ENCODE peak calls at places on chromosomes 3 and 15, in seven cellular contexts. One of them, this sample, is unnamed.

GRCh38 chr3:131716007-131716406 is 213.2 kb upstream of the MRPL3 start:
- DNase-seq in neuronal stem cell: no peak
- DNase-seq in H9: no peak
- DNase-seq in IMR-90: no peak
- DNase-seq in mesenchymal stem cell: no peak
- DNase-seq in H1: no peak
- DNase-seq in trophoblast cell: no peak
- DNase-seq in this sample: peak; percentile 89

GRCh38 chr3:115401891-115402501 is 221.3 kb upstream of the GAP43 start:
- DNase-seq in neuronal stem cell: no peak
- DNase-seq in H9: no peak
- DNase-seq in IMR-90: peak; percentile 86
- DNase-seq in mesenchymal stem cell: peak; percentile 6
- DNase-seq in H1: no peak
- DNase-seq in trophoblast cell: no peak
- DNase-seq in this sample: no peak

GRCh38 chr3:125129512-125129962 is 73.7 kb upstream of the HEG1 start:
- DNase-seq in neuronal stem cell: no peak
- DNase-seq in H9: no peak
- DNase-seq in IMR-90: peak; percentile 99
- DNase-seq in mesenchymal stem cell: peak; percentile 99
- DNase-seq in H1: no peak
- DNase-seq in trophoblast cell: peak; percentile 92
- DNase-seq in this sample: no peak

GRCh38 chr3:53158700-53159414 is 2.2 kb upstream of the PRKCD start:
- DNase-seq in neuronal stem cell: no peak
- DNase-seq in H9: no peak
- DNase-seq in IMR-90: no peak
- DNase-seq in mesenchymal stem cell: no peak
- DNase-seq in H1: no peak
- DNase-seq in trophoblast cell: no peak
- DNase-seq in this sample: no peak

GRCh38 chr3:17258823-17259436 is 374.2 kb downstream of the PLCL2 start:
- DNase-seq in neuronal stem cell: peak; percentile 12
- DNase-seq in H9: no peak
- DNase-seq in IMR-90: peak; percentile 39
- DNase-seq in mesenchymal stem cell: peak; percentile 49
- DNase-seq in H1: no peak
- DNase-seq in trophoblast cell: peak; percentile 79
- DNase-seq in this sample: peak; percentile 27

GRCh38 chr3:72836923-72837322 is 11.3 kb downstream of the SHQ1 start:
- DNase-seq in neuronal stem cell: no peak
- DNase-seq in H9: no peak
- DNase-seq in IMR-90: no peak
- DNase-seq in mesenchymal stem cell: no peak
- DNase-seq in H1: no peak
- DNase-seq in trophoblast cell: no peak
- DNase-seq in this sample: no peak

GRCh38 chr15:92962914-92963313 is 62.8 kb downstream of the CHD2 start:
- DNase-seq in neuronal stem cell: no peak
- DNase-seq in H9: no peak
- DNase-seq in IMR-90: no peak
- DNase-seq in mesenchymal stem cell: no peak
- DNase-seq in H1: no peak
- DNase-seq in trophoblast cell: no peak
- DNase-seq in this sample: no peak

GRCh38 chr3:18396428-18396827 is 28.7 kb downstream of the SATB1 start:
- DNase-seq in neuronal stem cell: no peak
- DNase-seq in H9: no peak
- DNase-seq in IMR-90: no peak
- DNase-seq in mesenchymal stem cell: no peak
- DNase-seq in H1: no peak
- DNase-seq in trophoblast cell: no peak
- DNase-seq in this sample: no peak

GRCh38 chr15:40069178-40070165 is 30.5 kb upstream of the SRP14 start:
- DNase-seq in neuronal stem cell: no peak
- DNase-seq in H9: peak; percentile 71
- DNase-seq in IMR-90: no peak
- DNase-seq in mesenchymal stem cell: no peak
- DNase-seq in H1: no peak
- DNase-seq in trophoblast cell: no peak
- DNase-seq in this sample: peak; percentile 77

GRCh38 chr15:96578393-96578792 is 247.9 kb downstream of the NR2F2 start:
- DNase-seq in neuronal stem cell: no peak
- DNase-seq in H9: no peak
- DNase-seq in IMR-90: no peak
- DNase-seq in mesenchymal stem cell: no peak
- DNase-seq in H1: no peak
- DNase-seq in trophoblast cell: no peak
- DNase-seq in this sample: no peak

GRCh38 chr15:73956276-73957086 is 30.2 kb downstream of the LOXL1 start:
- DNase-seq in neuronal stem cell: no peak
- DNase-seq in H9: no peak
- DNase-seq in IMR-90: peak; percentile 92
- DNase-seq in mesenchymal stem cell: peak; percentile 78
- DNase-seq in H1: no peak
- DNase-seq in trophoblast cell: no peak
- DNase-seq in this sample: no peak

GRCh38 chr3:157082305-157082981 is 77.5 kb downstream of the CCNL1 start:
- DNase-seq in neuronal stem cell: no peak
- DNase-seq in H9: no peak
- DNase-seq in IMR-90: peak; percentile 88
- DNase-seq in mesenchymal stem cell: peak; percentile 80
- DNase-seq in H1: no peak
- DNase-seq in trophoblast cell: peak; percentile 26
- DNase-seq in this sample: no peak

GRCh38 chr3:188646592-188646991 is 492.6 kb downstream of the LPP start:
- DNase-seq in neuronal stem cell: no peak
- DNase-seq in H9: no peak
- DNase-seq in IMR-90: peak; percentile 26
- DNase-seq in mesenchymal stem cell: peak; percentile 59
- DNase-seq in H1: no peak
- DNase-seq in trophoblast cell: peak; percentile 28
- DNase-seq in this sample: no peak

GRCh38 chr15:31236184-31237041 is 90.2 kb upstream of the KLF13 start:
- DNase-seq in neuronal stem cell: no peak
- DNase-seq in H9: no peak
- DNase-seq in IMR-90: peak; percentile 94
- DNase-seq in mesenchymal stem cell: peak; percentile 94
- DNase-seq in H1: no peak
- DNase-seq in trophoblast cell: peak; percentile 72
- DNase-seq in this sample: peak; percentile 59

GRCh38 chr15:43225201-43225949 is 4.6 kb upstream of the EPB42 start:
- DNase-seq in neuronal stem cell: peak; percentile 37
- DNase-seq in H9: peak; percentile 63
- DNase-seq in IMR-90: peak; percentile 63
- DNase-seq in mesenchymal stem cell: peak; percentile 68
- DNase-seq in H1: no peak
- DNase-seq in trophoblast cell: peak; percentile 89
- DNase-seq in this sample: peak; percentile 74

GRCh38 chr3:39990532-39990931 is 181.1 kb downstream of the MYRIP start:
- DNase-seq in neuronal stem cell: peak; percentile 17
- DNase-seq in H9: peak; percentile 32
- DNase-seq in IMR-90: peak; percentile 3
- DNase-seq in mesenchymal stem cell: peak; percentile 30
- DNase-seq in H1: no peak
- DNase-seq in trophoblast cell: peak; percentile 86
- DNase-seq in this sample: peak; percentile 80

GRCh38 chr3:98843301-98843959 is 58.1 kb downstream of the DCBLD2 start:
- DNase-seq in neuronal stem cell: no peak
- DNase-seq in H9: no peak
- DNase-seq in IMR-90: no peak
- DNase-seq in mesenchymal stem cell: no peak
- DNase-seq in H1: no peak
- DNase-seq in trophoblast cell: peak; percentile 46
- DNase-seq in this sample: no peak

GRCh38 chr3:177516130-177517011 is 319.1 kb upstream of the TBL1XR1 start:
- DNase-seq in neuronal stem cell: peak; percentile 67
- DNase-seq in H9: no peak
- DNase-seq in IMR-90: peak; percentile 90
- DNase-seq in mesenchymal stem cell: peak; percentile 79
- DNase-seq in H1: no peak
- DNase-seq in trophoblast cell: no peak
- DNase-seq in this sample: peak; percentile 28

GRCh38 chr3:185200639-185201038 is 47.8 kb upstream of the C3orf70 start:
- DNase-seq in neuronal stem cell: no peak
- DNase-seq in H9: no peak
- DNase-seq in IMR-90: peak; percentile 79
- DNase-seq in mesenchymal stem cell: no peak
- DNase-seq in H1: no peak
- DNase-seq in trophoblast cell: no peak
- DNase-seq in this sample: no peak

GRCh38 chr3:197809356-197810020 is 18.4 kb downstream of the LRCH3 start:
- DNase-seq in neuronal stem cell: no peak
- DNase-seq in H9: no peak
- DNase-seq in IMR-90: peak; percentile 85
- DNase-seq in mesenchymal stem cell: peak; percentile 70
- DNase-seq in H1: no peak
- DNase-seq in trophoblast cell: peak; percentile 81
- DNase-seq in this sample: peak; percentile 11

GRCh38 chr3:155664922-155665695 is 79.8 kb downstream of the PLCH1 start:
- DNase-seq in neuronal stem cell: no peak
- DNase-seq in H9: no peak
- DNase-seq in IMR-90: peak; percentile 69
- DNase-seq in mesenchymal stem cell: peak; percentile 82
- DNase-seq in H1: no peak
- DNase-seq in trophoblast cell: no peak
- DNase-seq in this sample: no peak

GRCh38 chr3:129793356-129793755 is 100.2 kb downstream of the TMCC1 start:
- DNase-seq in neuronal stem cell: peak; percentile 9
- DNase-seq in H9: no peak
- DNase-seq in IMR-90: no peak
- DNase-seq in mesenchymal stem cell: peak; percentile 20
- DNase-seq in H1: no peak
- DNase-seq in trophoblast cell: peak; percentile 77
- DNase-seq in this sample: no peak

GRCh38 chr3:124467980-124468902 is 262.0 kb upstream of the UMPS start:
- DNase-seq in neuronal stem cell: peak; percentile 65
- DNase-seq in H9: peak; percentile 79
- DNase-seq in IMR-90: peak; percentile 40
- DNase-seq in mesenchymal stem cell: peak; percentile 56
- DNase-seq in H1: peak; percentile 50
- DNase-seq in trophoblast cell: peak; percentile 71
- DNase-seq in this sample: peak; percentile 72

GRCh38 chr3:32621466-32621865 is 50.8 kb upstream of the DYNC1LI1 start:
- DNase-seq in neuronal stem cell: no peak
- DNase-seq in H9: no peak
- DNase-seq in IMR-90: no peak
- DNase-seq in mesenchymal stem cell: no peak
- DNase-seq in H1: no peak
- DNase-seq in trophoblast cell: no peak
- DNase-seq in this sample: no peak

GRCh38 chr3:179073816-179074215 is 2.2 kb upstream of the ZMAT3 start:
- DNase-seq in neuronal stem cell: no peak
- DNase-seq in H9: no peak
- DNase-seq in IMR-90: no peak
- DNase-seq in mesenchymal stem cell: no peak
- DNase-seq in H1: no peak
- DNase-seq in trophoblast cell: no peak
- DNase-seq in this sample: no peak

GRCh38 chr3:15440891-15441290 is 13.5 kb downstream of the EAF1 start:
- DNase-seq in neuronal stem cell: no peak
- DNase-seq in H9: no peak
- DNase-seq in IMR-90: no peak
- DNase-seq in mesenchymal stem cell: no peak
- DNase-seq in H1: no peak
- DNase-seq in trophoblast cell: peak; percentile 10
- DNase-seq in this sample: no peak

GRCh38 chr15:98177950-98178848 is 217.7 kb downstream of the ARRDC4 start:
- DNase-seq in neuronal stem cell: peak; percentile 75
- DNase-seq in H9: peak; percentile 73
- DNase-seq in IMR-90: peak; percentile 29
- DNase-seq in mesenchymal stem cell: peak; percentile 52
- DNase-seq in H1: no peak
- DNase-seq in trophoblast cell: peak; percentile 77
- DNase-seq in this sample: peak; percentile 81

DNA sequence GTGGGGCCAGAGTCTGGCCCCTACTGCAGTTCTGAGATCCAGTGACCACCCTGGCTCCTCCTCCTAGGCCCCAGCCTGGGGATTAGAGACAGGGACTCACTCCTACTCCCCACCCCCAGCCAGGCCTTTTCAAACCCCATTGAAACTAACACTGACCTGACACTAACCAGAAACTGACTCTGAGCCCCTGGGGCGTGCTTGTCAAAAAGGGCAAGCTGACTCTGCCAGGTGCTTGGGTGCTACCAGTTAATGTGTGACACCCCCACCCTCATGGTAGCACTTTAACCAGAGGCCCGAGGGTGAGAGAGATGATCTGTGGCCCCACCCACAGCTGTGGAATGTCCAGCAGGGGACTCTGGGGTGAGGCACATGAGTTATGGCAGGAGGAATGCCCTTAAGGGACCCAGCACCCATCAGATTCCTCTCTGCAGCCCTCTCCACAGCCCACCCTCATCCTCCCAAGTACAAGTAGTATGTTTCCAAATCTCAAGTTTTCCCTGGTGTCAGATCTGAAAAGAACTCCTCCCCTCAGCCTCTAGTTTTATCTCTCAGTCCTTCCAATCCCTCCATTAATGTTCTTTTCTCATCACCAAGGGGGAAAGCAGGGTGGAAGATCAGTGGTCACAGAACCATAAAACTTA is 1.4 kb downstream of the PTH1R start:
- DNase-seq in neuronal stem cell: peak; percentile 47
- DNase-seq in H9: no peak
- DNase-seq in IMR-90: no peak
- DNase-seq in mesenchymal stem cell: no peak
- DNase-seq in H1: no peak
- DNase-seq in trophoblast cell: peak; percentile 92
- DNase-seq in this sample: peak; percentile 75
- H3K4ac ChIP-seq in neuronal stem cell: no peak overlapping the region
- H3K4ac ChIP-seq in H9: no peak overlapping the region
- H3K4ac ChIP-seq in IMR-90: no peak overlapping the region
- H3K4ac ChIP-seq in mesenchymal stem cell: no peak overlapping the region
- H3K4ac ChIP-seq in H1: no peak overlapping the region
- H3K4ac ChIP-seq in trophoblast cell: no peak overlapping the region
- H3K4ac ChIP-seq in this sample: no peak overlapping the region

GRCh38 chr3:194560047-194560446 is 73.2 kb downstream of the TMEM44 start:
- DNase-seq in neuronal stem cell: no peak
- DNase-seq in H9: no peak
- DNase-seq in IMR-90: no peak
- DNase-seq in mesenchymal stem cell: no peak
- DNase-seq in H1: no peak
- DNase-seq in trophoblast cell: no peak
- DNase-seq in this sample: no peak
- H3K4me1 ChIP-seq in neuronal stem cell: peaks cover 12% of the 10 kb centered on the region
- H3K4me1 ChIP-seq in H9: peaks cover 8% of the 10 kb centered on the region
- H3K4me1 ChIP-seq in IMR-90: peaks cover 12% of the 10 kb centered on the region
- H3K4me1 ChIP-seq in mesenchymal stem cell: peaks cover 7% of the 10 kb centered on the region
- H3K4me1 ChIP-seq in H1: peaks cover 4% of the 10 kb centered on the region
- H3K4me1 ChIP-seq in trophoblast cell: no peaks in the 10 kb centered on the region
- H3K4me1 ChIP-seq in this sample: peaks cover 2% of the 10 kb centered on the region

GRCh38 chr3:141392018-141392370 is 23.7 kb downstream of the ZBTB38 start:
- DNase-seq in neuronal stem cell: no peak
- DNase-seq in H9: no peak
- DNase-seq in IMR-90: no peak
- DNase-seq in mesenchymal stem cell: no peak
- DNase-seq in H1: no peak
- DNase-seq in trophoblast cell: no peak
- DNase-seq in this sample: no peak
- H3K9ac ChIP-seq in neuronal stem cell: no peak overlapping the region
- H3K9ac ChIP-seq in H9: no peak overlapping the region
- H3K9ac ChIP-seq in IMR-90: no peak overlapping the region
- H3K9ac ChIP-seq in mesenchymal stem cell: no peak overlapping the region
- H3K9ac ChIP-seq in H1: no peak overlapping the region
- H3K9ac ChIP-seq in trophoblast cell: no peak overlapping the region
- H3K9ac ChIP-seq in this sample: no peak overlapping the region

GRCh38 chr3:45368382-45368781 is 20.0 kb upstream of the LARS2 start:
- DNase-seq in neuronal stem cell: no peak
- DNase-seq in H9: no peak
- DNase-seq in IMR-90: no peak
- DNase-seq in mesenchymal stem cell: no peak
- DNase-seq in H1: no peak
- DNase-seq in trophoblast cell: no peak
- DNase-seq in this sample: no peak
- H3K4ac ChIP-seq in neuronal stem cell: no peak overlapping the region
- H3K4ac ChIP-seq in H9: no peak overlapping the region
- H3K4ac ChIP-seq in IMR-90: peak overlapping the region; percentile 97
- H3K4ac ChIP-seq in mesenchymal stem cell: no peak overlapping the region
- H3K4ac ChIP-seq in H1: no peak overlapping the region
- H3K4ac ChIP-seq in trophoblast cell: no peak overlapping the region
- H3K4ac ChIP-seq in this sample: no peak overlapping the region